ENCODE peak calls at places on chromosomes 7 and 10, in eight cellular contexts. L is RWPE2, S is MM.1S, P is psoas muscle, G is keratinocyte, V is AG09309, Y is astrocyte of the spinal cord, R is thoracic aorta. Z is an unnamed sample.

GRCh38 chr7:15104411-15105092 is 202.0 kb upstream of the DGKB start:
- DNase-seq in S (no peak), Y (no peak), L (no peak), P (no peak), V (no peak), R (no peak), G (no peak), Z (no peak)

GRCh38 chr7:87851242-87851641 is 24.9 kb downstream of the SLC25A40 start:
- DNase-seq in Y (peak), V (no peak), S (no peak), P (no peak), R (no peak), G (no peak), L (no peak), Z (no peak)

GRCh38 chr7:22837308-22837707 is 14.7 kb upstream of the TOMM7 start:
- DNase-seq in V (no peak), G (no peak), P (no peak), L (no peak), Y (no peak), R (no peak), S (no peak), Z (no peak)

GRCh38 chr10:78457804-78458483 is 424.3 kb downstream of the RPS24 start:
- DNase-seq in R (no peak), S (no peak), P (no peak), Y (peak), G (no peak), V (peak), L (peak), Z (peak)

GRCh38 chr10:116692225-116692624 is 50.1 kb downstream of the HSPA12A start:
- DNase-seq in P (no peak), R (no peak), G (no peak), Y (no peak), L (no peak), S (no peak), V (no peak), Z (no peak)

GRCh38 chr10:98664329-98665042 is 217.8 kb upstream of the HPS1 start:
- DNase-seq in G (no peak), S (peak), Y (peak), V (no peak), L (no peak), R (no peak), P (no peak), Z (no peak)

GRCh38 chr10:5147981-5148677 is 36.8 kb downstream of the AKR1C8 start:
- DNase-seq in S (no peak), L (no peak), R (no peak), G (no peak), P (no peak), V (no peak), Y (no peak), Z (no peak)

GRCh38 chr10:119896937-119897336 is 4.4 kb downstream of the SEC23IP start:
- DNase-seq in P (peak), V (no peak), G (no peak), L (no peak), Y (no peak), S (no peak), R (no peak), Z (no peak)

GRCh38 chr10:113305871-113306270 is 247.0 kb upstream of the HABP2 start:
- DNase-seq in R (no peak), S (no peak), V (no peak), Y (peak), L (no peak), G (no peak), P (no peak), Z (no peak)

GRCh38 chr10:51422311-51423120 is 276.9 kb downstream of the CSTF2T start:
- DNase-seq in P (peak), R (no peak), G (no peak), V (peak), S (peak), Y (peak), L (no peak), Z (no peak)

GRCh38 chr7:95861041-95861440 is 88.7 kb downstream of the DYNC1I1 start:
- DNase-seq in V (no peak), G (no peak), P (no peak), S (no peak), L (no peak), R (no peak), Y (peak), Z (no peak)

GRCh38 chr10:63522129-63522687 is 1.0 kb downstream of the REEP3 start:
- DNase-seq in G (no peak), S (peak), Y (peak), V (no peak), P (no peak), R (no peak), L (no peak), Z (no peak)

GRCh38 chr7:73893342-73894101 is 32.6 kb downstream of the TMEM270 start:
- DNase-seq in R (peak), G (no peak), L (no peak), S (no peak), Y (peak), V (no peak), P (peak), Z (no peak)

GRCh38 chr10:64486149-64486548 is 964.9 kb downstream of the REEP3 start:
- DNase-seq in P (no peak), G (no peak), R (no peak), L (no peak), S (no peak), V (no peak), Y (peak), Z (no peak)

GRCh38 chr10:46550795-46551700 is 5.4 kb downstream of the GPRIN2 start:
- DNase-seq in G (no peak), Y (no peak), S (no peak), L (peak), P (peak), V (no peak), R (peak), Z (peak)

GRCh38 chr10:122057841-122058240 is 68.9 kb downstream of the TACC2 start:
- DNase-seq in S (no peak), R (no peak), Y (no peak), P (no peak), G (no peak), L (no peak), V (no peak), Z (no peak)

GRCh38 chr10:71667374-71667750 is 52.2 kb downstream of the C10orf105 start:
- DNase-seq in L (no peak), S (no peak), G (no peak), P (no peak), Y (no peak), V (no peak), R (no peak), Z (no peak)

GRCh38 chr10:68434657-68435056 is 27.6 kb upstream of the RUFY2 start:
- DNase-seq in G (no peak), Y (no peak), L (no peak), S (no peak), R (no peak), P (no peak), V (no peak), Z (no peak)

GRCh38 chr10:103232772-103233488 is 12.8 kb upstream of the RPEL1 start:
- DNase-seq in P (no peak), Y (peak), G (no peak), R (no peak), L (no peak), V (no peak), S (no peak), Z (no peak)

GRCh38 chr7:30241767-30242166 is 42.6 kb upstream of the ZNRF2 start:
- DNase-seq in V (no peak), G (peak), R (no peak), P (no peak), S (no peak), L (no peak), Y (peak), Z (no peak)

GRCh38 chr10:115937756-115938032 is 335.3 kb downstream of the GFRA1 start:
- DNase-seq in Y (no peak), S (no peak), R (no peak), G (no peak), V (no peak), P (no peak), L (no peak), Z (no peak)

GRCh38 chr10:121244791-121245190 is 353.5 kb downstream of the FGFR2 start:
- DNase-seq in G (no peak), S (no peak), Y (peak), L (no peak), V (no peak), R (no peak), P (no peak), Z (no peak)

GRCh38 chr10:49163741-49164140 is 24.4 kb downstream of the TMEM273 start:
- DNase-seq in P (no peak), G (no peak), L (no peak), Y (peak), R (no peak), V (no peak), S (no peak), Z (no peak)

GRCh38 chr10:86945361-86946214 is 11.8 kb downstream of the MMRN2 start:
- DNase-seq in P (peak), R (peak), V (no peak), S (no peak), Y (peak), L (peak), G (no peak), Z (no peak)

GRCh38 chr10:11468126-11468742 is 143.2 kb downstream of the USP6NL start:
- DNase-seq in R (no peak), Y (peak), S (no peak), L (no peak), G (no peak), V (no peak), P (no peak), Z (no peak)

GRCh38 chr10:92892706-92893054 is 44.4 kb downstream of the EXOC6 start:
- DNase-seq in V (no peak), S (no peak), P (no peak), R (no peak), Y (no peak), L (no peak), G (no peak), Z (no peak)

GRCh38 chr7:70694909-70695803 is 436.8 kb upstream of the GALNT17 start:
- DNase-seq in V (no peak), Y (peak), G (no peak), L (no peak), S (peak), R (no peak), P (peak), Z (no peak)

GRCh38 chr10:22617516-22617915 is 96.9 kb downstream of the PIP4K2A start:
- DNase-seq in Y (no peak), L (no peak), P (no peak), G (no peak), V (no peak), S (no peak), R (no peak), Z (no peak)

GRCh38 chr10:103470755-103471653 is 8.0 kb downstream of the CALHM3 start:
- DNase-seq in Y (no peak), V (no peak), R (no peak), S (peak), G (no peak), L (no peak), P (peak), Z (peak)

GRCh38 chr10:132793871-132794849 is 8.2 kb upstream of the NKX6-2 start:
- DNase-seq in L (no peak), Y (no peak), G (no peak), S (no peak), V (no peak), P (no peak), R (no peak), Z (no peak)

GRCh38 chr10:70233109-70233938 is at the start of gene PPA1:
- DNase-seq in Y (peak), G (peak), V (peak), L (peak), P (peak), S (peak), R (peak), Z (peak)

GRCh38 chr7:44218418-44219201 is 17.8 kb downstream of the YKT6 start:
- DNase-seq in G (no peak), S (no peak), V (no peak), R (no peak), P (no peak), Y (no peak), L (peak), Z (no peak)
- TF ChIP-seq CTCF in G (no peak), S (no peak), V (no peak), R (no peak), P (no peak), Y (no peak), L (no peak), Z (no peak)

GRCh38 chr7:50543776-50544442 is 21.3 kb downstream of the DDC start:
- DNase-seq in Y (no peak), V (no peak), G (no peak), S (no peak), R (no peak), L (no peak), P (no peak), Z (no peak)

GRCh38 chr7:50539725-50540124 is 25.5 kb downstream of the DDC start:
- DNase-seq in P (no peak), G (no peak), Y (no peak), V (no peak), L (no peak), S (no peak), R (no peak), Z (no peak)

GRCh38 chr7:50540785-50541579 is 24.2 kb downstream of the DDC start:
- DNase-seq in Y (no peak), R (no peak), V (no peak), S (no peak), G (no peak), L (no peak), P (no peak), Z (no peak)

GRCh38 chr7:50542132-50542531 is 23.1 kb downstream of the DDC start:
- DNase-seq in P (no peak), L (no peak), G (no peak), R (no peak), V (no peak), Y (no peak), S (no peak), Z (no peak)

DNA sequence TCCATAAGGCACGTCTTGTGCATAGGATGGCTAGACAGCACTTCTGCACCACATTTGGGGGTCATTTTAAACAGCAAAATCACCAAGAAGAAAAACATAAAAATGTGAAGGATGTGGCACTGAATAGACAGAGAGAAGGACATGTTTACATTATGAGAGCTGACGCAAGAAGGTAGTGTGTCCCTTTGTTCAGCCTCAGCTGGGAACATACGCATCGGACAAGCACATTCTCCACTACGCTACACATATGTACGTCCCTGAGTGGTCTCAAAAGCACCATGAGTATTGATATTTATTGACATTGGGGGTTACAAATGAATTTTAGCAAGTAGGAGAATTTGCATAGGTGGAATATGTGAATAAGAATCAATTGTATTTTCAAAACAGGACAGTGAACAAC is 20.2 kb downstream of the DDC start:
- DNase-seq in P (no peak), G (no peak), R (no peak), V (no peak), Y (no peak), L (no peak), S (no peak), Z (no peak)
- TF ChIP-seq CTCF in P (no peak), G (no peak), R (no peak), V (no peak), Y (no peak), L (no peak), S (no peak), Z (no peak)

GRCh38 chr10:28410420-28411135 is 107.7 kb upstream of the MPP7 start:
- DNase-seq in Y (no peak), L (no peak), P (no peak), V (no peak), G (no peak), S (no peak), R (no peak), Z (no peak)
- TF ChIP-seq CTCF in Y (peak), L (peak), P (no peak), V (peak), G (no peak), S (no peak), R (no peak), Z (peak)

DNA sequence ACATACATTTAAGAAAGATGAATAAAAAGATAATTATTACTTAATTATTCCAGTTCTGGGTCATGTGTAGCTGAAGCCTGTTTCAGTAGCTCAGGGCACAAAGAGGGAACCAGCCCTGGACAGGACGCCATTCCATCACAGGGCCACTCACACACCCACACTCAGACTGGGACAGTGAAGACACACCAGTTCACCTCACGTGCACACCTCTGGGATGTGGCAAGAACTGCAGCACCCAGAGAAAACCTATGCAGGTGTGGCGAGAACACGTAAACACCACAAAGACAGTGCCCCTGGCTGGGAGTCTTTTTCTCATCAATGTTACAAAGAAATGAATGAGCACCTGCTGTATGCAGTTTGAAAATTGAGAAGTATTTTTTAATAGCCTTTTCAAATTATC is 1.6 kb upstream of the IDI1 start:
- DNase-seq in S (peak), P (no peak), G (no peak), V (no peak), R (no peak), L (no peak), Y (no peak), Z (no peak)
- TF ChIP-seq CTCF in S (peak), P (no peak), G (peak), V (no peak), R (no peak), L (no peak), Y (no peak), Z (no peak)

DNA sequence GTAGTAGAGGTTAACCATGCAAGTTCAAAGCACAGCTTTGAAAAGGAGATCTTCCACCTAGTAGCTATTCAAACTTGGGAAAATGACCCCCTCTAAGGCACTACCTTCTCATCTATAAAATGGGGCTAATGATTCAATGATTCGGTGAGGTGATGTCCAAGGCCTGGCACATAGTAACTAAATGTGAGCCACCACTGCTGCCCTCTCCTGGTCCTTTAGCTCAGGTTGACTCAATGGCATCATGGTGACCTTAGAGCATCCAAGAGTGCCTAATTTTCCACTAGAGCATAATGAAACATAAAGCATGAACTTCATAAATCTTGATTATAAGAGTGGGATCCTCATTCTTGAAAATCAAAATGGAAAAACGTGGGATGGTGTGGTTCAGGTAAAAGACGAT is 16.3 kb upstream of the PLCE1 start:
- DNase-seq in G (no peak), R (no peak), Y (no peak), S (no peak), P (no peak), L (no peak), V (no peak), Z (no peak)
- TF ChIP-seq CTCF in G (peak), R (no peak), Y (no peak), S (no peak), P (no peak), L (no peak), V (peak), Z (no peak)

GRCh38 chr10:24920907-24921881 is 31.2 kb downstream of the PRTFDC1 start:
- DNase-seq in P (peak), V (peak), Y (peak), L (no peak), G (no peak), R (peak), S (no peak), Z (peak)
- TF ChIP-seq CTCF in P (no peak), V (no peak), Y (no peak), L (no peak), G (no peak), R (no peak), S (no peak), Z (no peak)

GRCh38 chr7:123437447-123437995 is 96.9 kb downstream of the IQUB start:
- DNase-seq in P (no peak), L (no peak), S (no peak), G (no peak), V (no peak), Y (peak), R (no peak), Z (no peak)

GRCh38 chr7:123431075-123431614 is 103.2 kb downstream of the IQUB start:
- DNase-seq in P (no peak), G (no peak), V (no peak), R (no peak), L (no peak), S (no peak), Y (no peak), Z (no peak)

GRCh38 chr7:123435080-123435700 is 99.2 kb downstream of the IQUB start:
- DNase-seq in V (no peak), G (no peak), Y (no peak), L (no peak), R (no peak), S (no peak), P (no peak), Z (no peak)

GRCh38 chr7:123433665-123434064 is 100.7 kb downstream of the IQUB start:
- DNase-seq in P (no peak), V (no peak), L (no peak), R (no peak), Y (no peak), S (no peak), G (no peak), Z (no peak)

GRCh38 chr7:123432601-123433000 is 101.8 kb downstream of the IQUB start:
- DNase-seq in G (no peak), S (no peak), P (no peak), R (no peak), L (no peak), V (no peak), Y (no peak), Z (no peak)
- TF ChIP-seq CTCF in G (no peak), S (no peak), P (no peak), R (no peak), L (no peak), V (no peak), Y (no peak), Z (no peak)

GRCh38 chr7:44325811-44326241 is 432 bp upstream of the CAMK2B start:
- DNase-seq in V (no peak), S (no peak), G (no peak), P (no peak), Y (no peak), R (no peak), L (no peak), Z (no peak)
- TF ChIP-seq CTCF in V (no peak), S (no peak), G (peak), P (peak), Y (no peak), R (no peak), L (no peak), Z (no peak)

Z was measured in CD14-positive monocyte.